ENCODE peak calls at places on chromosomes 12 and 14, in five cellular contexts. U is HL-60, X is coronary artery, C is RWPE2, D is adrenal gland. B is an unnamed sample.

GRCh38 chr14:99790978-99791376 is 2.2 kb upstream of the EML1 start:
- DNase-seq in X (peak), U (no peak), D (no peak), C (no peak), B (peak)

GRCh38 chr12:108633534-108634224 is at the start of gene SELPLG:
- DNase-seq in D (peak), U (peak), C (no peak), X (no peak), B (no peak)

GRCh38 chr14:68460541-68460940 is 332.3 kb downstream of the ZFP36L1 start:
- DNase-seq in X (no peak), U (no peak), C (no peak), D (no peak), B (no peak)

GRCh38 chr14:37194698-37195097 is 3.0 kb upstream of the MIPOL1 start:
- DNase-seq in X (no peak), D (no peak), U (no peak), C (no peak), B (peak)

GRCh38 chr14:71061458-71061857 is 154.2 kb downstream of the PCNX1 start:
- DNase-seq in U (no peak), X (no peak), C (no peak), D (no peak), B (no peak)

GRCh38 chr12:70393787-70394519 is 27.9 kb downstream of the KCNMB4 start:
- DNase-seq in X (no peak), U (no peak), D (no peak), C (no peak), B (peak)

GRCh38 chr14:96249016-96249415 is 7.0 kb upstream of the BDKRB1 start:
- DNase-seq in U (peak), C (no peak), D (no peak), X (no peak), B (peak)

GRCh38 chr12:22631863-22632463 is 7.0 kb downstream of the ETNK1 start:
- DNase-seq in D (no peak), C (no peak), U (no peak), X (no peak), B (peak)

GRCh38 chr14:65321370-65321875 is 91.1 kb upstream of the FUT8 start:
- DNase-seq in C (no peak), U (peak), X (no peak), D (no peak), B (peak)

GRCh38 chr12:25313591-25313990 is 62.9 kb upstream of the KRAS start:
- DNase-seq in U (no peak), D (no peak), C (no peak), X (no peak), B (peak)

GRCh38 chr14:68691031-68691864 is 101.6 kb downstream of the ZFP36L1 start:
- DNase-seq in C (no peak), U (no peak), X (no peak), D (no peak), B (no peak)

GRCh38 chr12:108338915-108339657 is at the start of gene CMKLR1:
- DNase-seq in C (peak), X (peak), D (peak), U (no peak), B (no peak)

GRCh38 chr14:56416213-56416612 is 163.4 kb upstream of the TMEM260 start:
- DNase-seq in X (no peak), D (no peak), U (no peak), C (no peak), B (no peak)

GRCh38 chr14:69772082-69773017 is 5.4 kb downstream of the SRSF5 start:
- DNase-seq in C (no peak), X (no peak), U (no peak), D (no peak), B (no peak)

GRCh38 chr14:53183611-53184010 is 30.5 kb upstream of the DDHD1 start:
- DNase-seq in X (no peak), C (no peak), U (no peak), D (no peak), B (no peak)

GRCh38 chr14:49306152-49306751 is 279.9 kb downstream of the RPS29 start:
- DNase-seq in U (no peak), D (no peak), X (no peak), C (no peak), B (peak)

GRCh38 chr14:20606190-20606901 is 15.2 kb upstream of the RNASE12 start:
- DNase-seq in D (peak), U (peak), C (no peak), X (no peak), B (peak)

GRCh38 chr12:124865728-124866127 is 2.1 kb upstream of the SCARB1 start:
- DNase-seq in C (no peak), X (no peak), U (no peak), D (no peak), B (no peak)

GRCh38 chr12:100375023-100375737 is 18.3 kb downstream of the SLC17A8 start:
- DNase-seq in C (no peak), D (peak), U (no peak), X (no peak), B (no peak)

GRCh38 chr12:47768323-47768811 is 4.7 kb upstream of the SLC48A1 start:
- DNase-seq in U (no peak), X (no peak), D (no peak), C (no peak), B (peak)

GRCh38 chr14:77230914-77231313 is 40.1 kb downstream of the NGB start:
- DNase-seq in U (no peak), D (no peak), C (no peak), X (no peak), B (no peak)

GRCh38 chr14:66487159-66487558 is 988 bp downstream of the CCDC196 start:
- DNase-seq in U (no peak), C (no peak), X (no peak), D (no peak), B (no peak)

GRCh38 chr12:121314441-121314840 is 17.9 kb upstream of the CAMKK2 start:
- DNase-seq in D (no peak), X (no peak), C (no peak), U (peak), B (no peak)

GRCh38 chr12:108612788-108613282 is 15.0 kb upstream of the TMEM119 start:
- DNase-seq in C (no peak), U (no peak), D (no peak), X (no peak), B (no peak)

GRCh38 chr12:117807946-117808345 is 160.8 kb downstream of the KSR2 start:
- DNase-seq in C (no peak), D (no peak), X (no peak), U (no peak), B (no peak)

GRCh38 chr12:78835493-78835892 is 29.1 kb upstream of the SYT1 start:
- DNase-seq in U (no peak), C (no peak), X (no peak), D (no peak), B (peak)

GRCh38 chr12:64687816-64688599 is 71.2 kb downstream of the GNS start:
- DNase-seq in C (no peak), D (no peak), U (peak), X (no peak), B (no peak)

GRCh38 chr12:4477133-4477532 is 31.5 kb upstream of the FGF6 start:
- DNase-seq in C (no peak), X (no peak), U (peak), D (no peak), B (no peak)

GRCh38 chr12:69457433-69457832 is 12.8 kb upstream of the FRS2 start:
- DNase-seq in U (no peak), X (no peak), C (no peak), D (no peak), B (no peak)

GRCh38 chr12:9221476-9221875 is 13.3 kb upstream of the PZP start:
- DNase-seq in U (no peak), X (no peak), C (no peak), D (no peak), B (peak)

GRCh38 chr14:72404106-72404774 is 472.0 kb downstream of the RGS6 start:
- DNase-seq in C (no peak), U (no peak), D (no peak), X (no peak), B (no peak)
- H3K4me3 ChIP-seq in C (no peak), U (no peak), D (no peak), X (no peak), B (no peak)

DNA sequence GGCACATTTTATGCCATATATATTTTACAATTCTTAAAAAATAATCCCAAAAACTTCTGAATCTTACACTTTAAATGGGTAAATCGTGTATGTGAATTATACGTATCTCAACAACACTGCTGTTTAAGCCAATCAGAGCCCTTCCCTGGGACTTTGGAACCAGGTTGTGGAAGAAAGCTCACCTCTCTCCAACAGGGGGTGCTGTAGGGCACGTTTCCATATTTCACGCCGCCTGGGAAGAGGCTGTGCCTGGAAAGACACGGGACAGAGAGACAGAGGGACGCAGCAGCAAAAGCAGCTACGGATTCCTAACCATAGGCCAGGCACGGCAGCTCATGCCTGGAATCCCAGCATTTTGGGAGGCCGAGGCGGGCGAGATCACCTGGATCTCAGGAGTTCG is 29.4 kb upstream of the FBRSL1 start:
- DNase-seq in X (no peak), C (no peak), U (peak), D (no peak), B (no peak)
- TF ChIP-seq CTCF in X (no peak), C (no peak), U (peak), D (peak), B (peak)

GRCh38 chr14:105418269-105419054 is 1.2 kb upstream of the MTA1 start:
- DNase-seq in U (no peak), X (peak), D (no peak), C (peak), B (no peak)
- H3K4me3 ChIP-seq in U (no peak), X (peak), D (no peak), C (peak), B (no peak)

GRCh38 chr12:130286041-130286440 is 51.6 kb upstream of the PIWIL1 start:
- DNase-seq in X (no peak), C (no peak), U (no peak), D (no peak), B (no peak)
- TF ChIP-seq CTCF in X (no peak), C (no peak), U (no peak), D (no peak), B (no peak)

GRCh38 chr12:106585237-106585834 is 2.5 kb downstream of the RFX4 start:
- DNase-seq in X (no peak), C (no peak), U (no peak), D (no peak), B (no peak)

GRCh38 chr12:106582661-106583577 is at the start of gene RFX4:
- DNase-seq in U (no peak), C (no peak), X (no peak), D (no peak), B (no peak)

GRCh38 chr12:106582264-106582591 is 576 bp upstream of the RFX4 start:
- DNase-seq in U (no peak), C (no peak), X (no peak), D (no peak), B (no peak)

GRCh38 chr12:106584104-106585064 is 1.6 kb downstream of the RFX4 start:
- DNase-seq in C (no peak), X (no peak), D (no peak), U (no peak), B (no peak)

DNA sequence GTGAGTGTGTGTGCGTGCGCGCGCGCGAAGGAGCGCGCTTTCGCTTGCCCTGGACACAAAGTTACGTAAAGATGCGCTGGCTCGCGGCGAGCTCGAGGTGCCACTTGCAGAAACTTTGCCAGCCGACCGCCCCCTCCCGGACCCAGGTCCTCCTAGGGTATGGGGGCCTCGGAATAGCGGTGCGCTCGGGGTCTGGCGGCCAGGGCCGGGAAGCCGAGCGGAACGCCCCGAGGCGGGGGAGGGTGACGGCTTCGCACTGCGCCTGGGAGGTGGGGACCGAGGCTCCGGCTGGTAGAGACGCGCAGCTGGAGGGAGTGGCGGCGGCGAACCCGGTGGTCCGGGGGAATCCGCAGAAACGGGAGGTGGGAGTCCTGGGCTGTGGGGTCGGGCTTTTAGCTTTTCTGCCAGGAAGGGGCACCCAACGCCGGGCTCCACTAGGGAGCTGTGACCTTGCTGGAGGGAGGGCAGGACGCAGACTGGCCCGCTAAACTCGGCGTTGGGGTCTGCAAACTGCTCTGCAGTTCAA is 837 bp downstream of the RFX4 start:
- DNase-seq in C (no peak), X (no peak), U (no peak), D (no peak), B (no peak)
- H3K4me3 ChIP-seq in C (no peak), X (peak), U (no peak), D (no peak), B (no peak)

GRCh38 chr14:89319687-89320086 is 97.3 kb downstream of the FOXN3 start:
- DNase-seq in U (no peak), D (no peak), C (no peak), X (no peak), B (no peak)
- TF ChIP-seq CTCF in U (no peak), D (no peak), C (no peak), X (no peak), B (no peak)

DNA sequence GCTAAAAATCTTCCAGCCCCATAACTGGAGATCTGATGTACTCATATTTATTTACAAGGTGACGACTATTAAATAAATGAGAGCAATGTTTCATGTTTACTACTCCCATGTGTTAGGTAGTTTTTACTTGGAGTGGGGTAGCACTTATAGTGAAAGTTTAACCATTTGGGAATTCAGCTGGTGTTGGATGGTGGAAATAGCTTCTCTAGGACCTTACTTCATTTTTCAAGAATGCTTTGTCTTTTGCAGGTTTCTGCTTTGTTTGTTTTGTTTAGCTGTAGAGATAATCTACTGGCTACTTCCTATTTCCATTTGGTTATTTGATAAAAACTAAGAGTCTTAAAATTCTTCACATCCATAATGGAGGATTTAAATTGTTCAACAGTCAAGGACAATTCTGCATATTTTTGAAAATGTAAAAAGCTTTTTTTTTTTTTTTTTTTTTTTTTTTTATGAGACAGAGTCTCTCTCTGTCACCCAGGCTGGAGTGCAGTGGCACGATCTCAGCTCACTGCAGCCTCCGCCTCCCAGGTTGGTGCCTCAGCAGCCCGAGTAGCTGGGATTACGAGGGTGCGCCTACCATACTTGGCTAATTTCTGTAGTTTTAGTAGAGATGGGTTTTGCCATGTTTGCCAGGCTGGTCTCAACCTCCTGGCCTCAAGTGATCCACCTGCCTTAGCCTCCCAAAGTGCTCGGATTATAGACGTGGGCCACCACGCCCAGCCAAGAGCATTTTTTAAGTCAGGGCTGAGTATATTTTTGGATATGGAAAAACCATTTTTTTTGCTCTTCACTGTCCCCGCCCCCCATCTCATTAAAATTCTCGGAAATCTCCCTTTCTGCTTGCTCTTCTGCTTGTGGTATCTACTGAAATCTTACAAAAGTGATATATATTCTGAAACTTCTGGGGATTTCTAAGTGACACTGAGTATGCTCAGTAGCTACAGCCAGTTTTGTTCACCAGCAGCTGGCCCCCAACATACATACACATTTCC is 1.4 kb upstream of the ABCD2 start:
- DNase-seq in U (no peak), C (no peak), X (no peak), D (no peak), B (no peak)
- H3K4me3 ChIP-seq in U (peak), C (peak), X (peak), D (no peak), B (no peak)

DNA sequence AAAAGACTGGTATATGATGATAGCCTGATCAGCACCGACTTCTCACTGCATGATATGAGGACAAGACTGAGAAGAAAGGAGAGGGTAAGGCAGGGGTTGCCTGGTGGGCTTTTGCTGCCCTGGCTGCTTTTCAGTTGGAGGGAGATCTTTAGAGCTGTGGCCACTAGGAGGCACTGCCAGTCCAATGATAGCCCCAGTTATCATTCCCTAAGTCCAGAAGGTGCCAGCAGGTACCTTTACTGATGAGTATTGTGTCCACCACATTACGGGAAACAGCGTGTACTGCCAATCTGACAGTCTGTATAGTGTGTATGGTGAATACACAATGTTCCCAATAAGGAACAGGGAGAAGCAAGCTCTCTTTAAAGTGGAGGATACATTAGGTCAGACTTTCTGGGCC is 55.8 kb upstream of the CCDC175 start:
- DNase-seq in C (no peak), U (peak), X (no peak), D (no peak), B (peak)
- TF ChIP-seq CTCF in C (peak), U (peak), X (no peak), D (peak), B (peak)